ENCODE peak calls at places on chromosomes 13 and 19, in seven cellular contexts. V is fibroblast of lung; I is stimulated activated naive B cell treated with anti-CD40 and anti-IgM and Interleukin-4, amounts not matched to agents 10 μg/mL and 1 μg/mL and 100 μg/mL, for 72 hours; W is EL; Z is thoracic aorta; N is foreskin fibroblast; J is stimulated activated CD8-positive, alpha-beta memory T cell treated with anti-CD3 and anti-CD28 coated beads, Interleukin-4, amount 100 ng/mL, for 1 hour. B is an unnamed sample.
A peak's percentile ranks its signal among the peaks of the same experiment; 100 is the strongest.

GRCh38 chr19:10510301-10510802 is 6.9 kb downstream of the S1PR5 start:
- DNase-seq in Z (no peak), W (no peak), J (no peak), I (peak; percentile 36), N (no peak), V (no peak), B (peak; percentile 45)

GRCh38 chr19:45769821-45770191 is 754 bp upstream of the SIX5 start:
- DNase-seq in N (peak; percentile 61), J (no peak), I (no peak), Z (no peak), V (no peak), W (no peak), B (peak; percentile 48)

GRCh38 chr13:37418490-37418889 is 180.1 kb downstream of the POSTN start:
- DNase-seq in V (no peak), N (peak; percentile 32), I (no peak), W (no peak), J (no peak), Z (no peak), B (no peak)

GRCh38 chr19:38317104-38317612 is 1.4 kb upstream of the YIF1B start:
- DNase-seq in W (no peak), I (no peak), J (no peak), N (no peak), V (no peak), Z (no peak), B (no peak)

GRCh38 chr19:46604781-46605355 is 3.7 kb downstream of the CALM3 start:
- DNase-seq in W (no peak), I (no peak), J (no peak), V (no peak), Z (no peak), N (peak; percentile 39), B (no peak)

GRCh38 chr19:9139609-9140158 is 513 bp upstream of the ZNF317 start:
- DNase-seq in J (no peak), N (no peak), I (no peak), Z (no peak), V (no peak), W (no peak), B (no peak)

GRCh38 chr13:49749852-49750251 is 42.6 kb downstream of the KPNA3 start:
- DNase-seq in N (peak; percentile 26), I (no peak), V (peak; percentile 37), W (no peak), J (no peak), Z (no peak), B (no peak)

GRCh38 chr13:23159205-23159586 is 21.6 kb upstream of the SGCG start:
- DNase-seq in W (peak; percentile 34), J (no peak), N (peak; percentile 67), I (no peak), V (peak; percentile 12), Z (no peak), B (peak; percentile 46)

GRCh38 chr13:98528663-98529064 is 48.2 kb downstream of the STK24 start:
- DNase-seq in Z (no peak), J (no peak), W (no peak), N (peak; percentile 62), V (peak; percentile 63), I (no peak), B (no peak)

GRCh38 chr19:31568724-31569123 is 219.5 kb upstream of the TSHZ3 start:
- DNase-seq in J (no peak), W (no peak), Z (no peak), V (no peak), I (no peak), N (no peak), B (no peak)

GRCh38 chr13:106472621-106473020 is 62.8 kb downstream of the EFNB2 start:
- DNase-seq in W (no peak), N (no peak), J (no peak), I (no peak), Z (no peak), V (no peak), B (peak; percentile 53)

GRCh38 chr19:46748325-46749109 is 2.3 kb upstream of the STRN4 start:
- DNase-seq in I (peak; percentile 35), Z (no peak), W (peak; percentile 61), V (peak; percentile 41), N (peak; percentile 79), J (peak; percentile 58), B (peak; percentile 51)

GRCh38 chr19:47296036-47296435 is 13.6 kb upstream of the C5AR1 start:
- DNase-seq in I (peak; percentile 70), N (peak; percentile 88), J (peak; percentile 53), V (peak; percentile 60), Z (peak; percentile 58), W (peak; percentile 79), B (peak; percentile 83)

GRCh38 chr19:16252459-16253205 is 54.9 kb downstream of the AP1M1 start:
- DNase-seq in I (peak; percentile 50), J (no peak), N (no peak), W (no peak), Z (no peak), V (no peak), B (no peak)

GRCh38 chr19:6260912-6261636 is 18.7 kb downstream of the MLLT1 start:
- DNase-seq in J (no peak), N (peak; percentile 55), I (no peak), Z (no peak), V (no peak), W (peak; percentile 34), B (peak; percentile 15)

GRCh38 chr19:37127999-37128820 is 44.3 kb downstream of the ZNF585A start:
- DNase-seq in W (no peak), I (no peak), J (no peak), V (no peak), Z (no peak), N (no peak), B (no peak)

GRCh38 chr19:51093066-51093465 is 10.4 kb upstream of the KLK14 start:
- DNase-seq in Z (no peak), V (no peak), W (no peak), I (no peak), N (no peak), J (no peak), B (no peak)

GRCh38 chr13:73794755-73795154 is 339.4 kb downstream of the KLF12 start:
- DNase-seq in I (no peak), J (no peak), V (no peak), W (no peak), Z (no peak), N (no peak), B (no peak)

GRCh38 chr13:32528358-32528757 is 10.2 kb downstream of the N4BP2L2 start:
- DNase-seq in I (no peak), J (no peak), V (peak; percentile 51), Z (no peak), W (no peak), N (peak; percentile 23), B (no peak)

GRCh38 chr13:73677041-73677589 is 457.1 kb downstream of the KLF12 start:
- DNase-seq in I (no peak), V (peak; percentile 78), Z (no peak), N (no peak), J (no peak), W (peak; percentile 43), B (peak; percentile 24)

GRCh38 chr13:105804561-105805190 is 730.8 kb downstream of the EFNB2 start:
- DNase-seq in I (no peak), V (peak; percentile 82), N (peak; percentile 73), J (no peak), W (peak; percentile 23), Z (no peak), B (no peak)